ENCODE peak calls at places on chromosomes 4 and X, in four cellular contexts. W is GM23338, F is GM23248, N is PC-3. J is an unnamed sample. For H3K79me2, the result is how much of the 10 kb centered on the place peaks cover.

GRCh38 chr4:163505374-163505773 is 10.9 kb downstream of the TMA16 start:
- DNase-seq in N (no peak), F (peak), W (no peak), J (no peak)

GRCh38 chrX:104351173-104351769 is 96.5 kb upstream of the ESX1 start:
- DNase-seq in W (no peak), N (peak), F (peak), J (no peak)

GRCh38 chr4:176238819-176239218 is 30.2 kb downstream of the ASB5 start:
- DNase-seq in N (peak), W (peak), F (peak), J (no peak)

GRCh38 chr4:20408596-20408995 is 156.9 kb downstream of the SLIT2 start:
- DNase-seq in F (peak), W (no peak), N (no peak), J (no peak)

GRCh38 chrX:39304746-39305145 is 503.5 kb downstream of the MID1IP1 start:
- DNase-seq in F (no peak), W (no peak), N (no peak), J (no peak)

GRCh38 chr4:120926358-120927025 is 4.0 kb upstream of the PRDM5 start:
- DNase-seq in W (no peak), F (peak), N (no peak), J (no peak)

GRCh38 chr4:5048721-5049120 is 2.6 kb upstream of the STK32B start:
- DNase-seq in N (no peak), F (no peak), W (no peak), J (no peak)

GRCh38 chrX:39874202-39874816 is 223.4 kb downstream of the BCOR start:
- DNase-seq in N (peak), W (no peak), F (no peak), J (no peak)

GRCh38 chr4:17664755-17665154 is 50.3 kb downstream of the MED28 start:
- DNase-seq in N (no peak), F (no peak), W (no peak), J (no peak)

GRCh38 chr4:76028242-76028859 is 5.1 kb upstream of the CXCL10 start:
- DNase-seq in W (no peak), F (no peak), N (no peak), J (no peak)

GRCh38 chrX:39753296-39753996 is 344.3 kb downstream of the BCOR start:
- DNase-seq in F (no peak), W (peak), N (no peak), J (no peak)

GRCh38 chr4:174989791-174990190 is 71.6 kb downstream of the ADAM29 start:
- DNase-seq in N (no peak), W (no peak), F (no peak), J (no peak)

GRCh38 chr4:132934901-132935300 is 214.2 kb upstream of the PCDH10 start:
- DNase-seq in N (no peak), F (no peak), W (peak), J (no peak)

GRCh38 chrX:72021975-72022374 is 109.7 kb downstream of the RTL5 start:
- DNase-seq in F (peak), W (peak), N (peak), J (no peak)

GRCh38 chr4:28481565-28481964 is 1620.9 kb downstream of the STIM2 start:
- DNase-seq in N (peak), W (peak), F (no peak), J (no peak)

GRCh38 chrX:10545882-10546281 is 74.5 kb downstream of the MID1 start:
- DNase-seq in N (no peak), F (no peak), W (peak), J (no peak)

GRCh38 chr4:119284876-119285611 is 36.9 kb downstream of the FABP2 start:
- DNase-seq in N (peak), F (peak), W (no peak), J (peak)

GRCh38 chr4:80213117-80213815 is 16.0 kb downstream of the PRDM8 start:
- DNase-seq in W (no peak), N (no peak), F (peak), J (no peak)

GRCh38 chr4:87843936-87844335 is 11.2 kb downstream of the MEPE start:
- DNase-seq in N (peak), W (no peak), F (peak), J (peak)

GRCh38 chr4:84418032-84418709 is 80.9 kb downstream of the NKX6-1 start:
- DNase-seq in N (no peak), W (no peak), F (no peak), J (no peak)

GRCh38 chr4:17587094-17587822 is 10.3 kb downstream of the LAP3 start:
- DNase-seq in W (no peak), F (no peak), N (no peak), J (no peak)

GRCh38 chrX:87846956-87847355 is 329.4 kb downstream of the KLHL4 start:
- DNase-seq in F (no peak), W (no peak), N (no peak), J (no peak)

GRCh38 chrX:24314019-24314635 is at the start of gene SUPT20HL2:
- DNase-seq in F (no peak), N (no peak), W (no peak), J (no peak)

GRCh38 chr4:148444296-148445070 is 2.3 kb upstream of the NR3C2 start:
- DNase-seq in N (peak), W (peak), F (peak), J (peak)

GRCh38 chr4:148445903-148446261 is 3.7 kb upstream of the NR3C2 start:
- DNase-seq in N (no peak), F (no peak), W (peak), J (no peak)

GRCh38 chr4:148443550-148444295 is 1.5 kb upstream of the NR3C2 start:
- DNase-seq in F (peak), W (peak), N (peak), J (peak)

GRCh38 chr4:148442830-148443549 is 776 bp upstream of the NR3C2 start:
- DNase-seq in W (no peak), F (no peak), N (no peak), J (no peak)

GRCh38 chr4:148445071-148445902 is 3.1 kb upstream of the NR3C2 start:
- DNase-seq in F (peak), N (peak), W (peak), J (peak)
- TF ChIP-seq EZH2phosphoT487 in F (no peak), N (no peak), W (no peak), J (no peak)

GRCh38 chr4:3083732-3084131 is 9.3 kb downstream of the HTT start:
- DNase-seq in N (no peak), W (no peak), F (no peak), J (no peak)

GRCh38 chr4:3077796-3078195 is 3.3 kb downstream of the HTT start:
- DNase-seq in N (no peak), W (no peak), F (no peak), J (no peak)

GRCh38 chr4:3075652-3075981 is 1.1 kb downstream of the HTT start:
- DNase-seq in N (no peak), W (no peak), F (no peak), J (no peak)

GRCh38 chr4:3082915-3083515 is 8.5 kb downstream of the HTT start:
- DNase-seq in F (no peak), W (no peak), N (no peak), J (no peak)

DNA sequence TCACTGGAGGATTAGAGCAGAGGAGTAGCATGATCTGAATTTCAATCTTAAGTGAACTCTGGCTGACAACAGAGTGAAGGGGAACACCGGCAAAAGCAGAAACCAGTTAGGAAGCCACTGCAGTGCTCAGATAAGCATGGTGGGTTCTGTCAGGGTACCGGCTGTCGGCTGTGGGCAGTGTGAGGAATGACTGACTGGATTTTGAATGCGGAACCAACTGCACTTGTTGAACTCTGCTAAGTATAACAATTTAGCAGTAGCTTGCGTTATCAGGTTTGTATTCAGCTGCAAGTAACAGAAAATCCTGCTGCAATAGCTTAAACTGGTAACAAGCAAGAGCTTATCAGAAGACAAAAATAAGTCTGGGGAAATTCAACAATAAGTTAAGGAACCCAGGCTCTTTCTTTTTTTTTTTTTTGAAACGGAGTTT is 5.2 kb downstream of the HTT start:
- DNase-seq in N (no peak), W (no peak), F (no peak), J (no peak)
- H3K79me2 ChIP-seq in N (half or more), W (half or more), F (half or more), J (half or more)

DNA sequence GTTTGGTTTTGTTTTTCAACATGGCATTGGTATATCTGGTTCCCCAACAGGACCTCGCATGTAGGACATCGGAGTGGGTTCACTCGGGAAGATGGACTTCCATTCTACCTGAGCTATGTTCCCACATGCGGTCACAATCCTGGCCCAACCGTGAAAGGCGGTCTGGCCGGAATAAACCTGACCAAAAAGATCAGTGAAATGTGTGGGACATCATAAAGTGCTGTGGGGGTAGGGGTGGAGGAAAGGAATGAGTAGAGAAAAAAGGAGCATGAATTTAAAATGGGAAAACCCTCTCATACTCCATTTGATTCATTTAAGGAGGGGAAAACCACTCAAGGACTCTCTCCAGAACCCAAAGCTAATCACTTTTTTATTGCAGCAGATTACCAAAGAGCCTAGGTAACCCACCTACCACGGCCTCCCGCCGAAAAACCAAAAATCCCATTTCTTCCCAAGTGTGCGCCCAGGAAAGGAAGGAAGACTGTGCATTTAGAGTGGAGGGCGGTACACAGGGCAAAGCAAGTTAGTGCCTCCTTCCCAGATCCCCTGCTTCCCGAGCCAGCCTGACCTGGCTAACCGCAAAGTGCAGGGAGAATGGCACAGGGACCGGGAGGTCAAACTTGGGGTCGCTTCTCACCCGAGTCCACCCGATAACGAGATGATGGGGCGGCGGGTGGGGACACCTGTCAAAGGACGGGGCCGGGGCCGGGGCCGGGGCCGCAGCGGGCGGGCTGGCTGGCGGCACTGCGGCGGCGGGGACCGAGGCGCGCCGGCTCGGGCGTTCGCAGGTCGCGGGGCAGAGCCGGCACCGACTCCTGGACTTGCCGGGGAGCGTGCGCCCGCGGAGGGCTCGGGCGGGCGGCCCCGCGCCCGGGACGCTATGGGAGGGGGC is 689 bp downstream of the TMEM150C start:
- DNase-seq in F (peak), W (peak), N (no peak), J (no peak)
- TF ChIP-seq EZH2 in F (peak), W (no peak), N (no peak), J (no peak)

DNA sequence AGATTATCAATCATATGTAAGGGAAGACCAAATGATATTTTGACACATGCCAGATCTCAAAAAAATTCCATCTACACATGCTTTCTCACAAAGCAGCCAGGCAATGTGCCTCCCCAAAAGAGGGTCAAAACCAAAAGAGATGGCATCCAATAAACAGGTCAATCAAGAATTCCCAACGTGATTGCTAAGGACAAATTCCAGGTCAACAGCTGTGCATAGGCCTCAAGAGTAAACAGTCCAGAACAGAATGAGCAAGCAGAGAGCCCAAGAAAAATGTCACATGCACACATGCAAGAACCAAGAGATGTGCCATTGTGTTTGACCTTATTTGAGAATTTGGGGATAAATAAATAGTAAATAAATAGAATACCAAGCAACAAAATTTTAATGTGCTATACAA is 136.7 kb downstream of the APBB2 start:
- DNase-seq in W (no peak), F (no peak), N (no peak), J (no peak)
- TF ChIP-seq EZH2phosphoT487 in W (no peak), F (no peak), N (no peak), J (no peak)

GRCh38 chr4:41203169-41203568 is 11.2 kb downstream of the APBB2 start:
- DNase-seq in N (no peak), W (no peak), F (peak), J (no peak)
- H3K79me2 ChIP-seq in N (half or more), W (half or more), F (half or more), J (under half)

GRCh38 chr4:182141623-182142022 is 101.6 kb upstream of the TENM3 start:
- DNase-seq in F (no peak), N (no peak), W (no peak), J (no peak)
- TF ChIP-seq EZH2 in F (no peak), N (no peak), W (peak), J (no peak)

J was measured in MM.1S.